ENCODE peak calls at places on chromosomes 6 and 20, in six cellular contexts. C is uterus; X is dorsolateral prefrontal cortex; K is PC-3; T is A549; Y is CD8-positive, alpha-beta T cell. D is an unnamed sample.
A peak's percentile ranks its signal among the peaks of the same experiment; 100 is the strongest.

GRCh38 chr6:1736346-1737105 is 126.8 kb downstream of the FOXC1 start:
- DNase-seq in C (no peak), X (no peak), K (no peak), T (no peak), Y (no peak), D (no peak)

GRCh38 chr6:137148291-137149076 is 25.0 kb downstream of the IL22RA2 start:
- DNase-seq in C (no peak), X (no peak), K (peak; percentile 13), T (peak; percentile 10), Y (no peak), D (no peak)

GRCh38 chr6:13741358-13741757 is 29.7 kb upstream of the RANBP9 start:
- DNase-seq in C (no peak), X (peak; percentile 43), K (no peak), T (no peak), Y (no peak), D (no peak)

GRCh38 chr20:32742322-32743236 is 688 bp downstream of the COMMD7 start:
- DNase-seq in C (no peak), X (no peak), K (no peak), T (no peak), Y (peak; percentile 20), D (no peak)

GRCh38 chr6:116682334-116682712 is 1.3 kb downstream of the KPNA5 start:
- DNase-seq in C (peak; percentile 24), X (no peak), K (peak; percentile 16), T (no peak), Y (peak; percentile 42), D (no peak)

GRCh38 chr6:44594471-44594870 is 207.0 kb downstream of the CDC5L start:
- DNase-seq in C (no peak), X (no peak), K (no peak), T (no peak), Y (no peak), D (peak; percentile 41)

GRCh38 chr6:34148864-34149810 is 3.2 kb upstream of the GRM4 start:
- DNase-seq in C (no peak), X (no peak), K (no peak), T (no peak), Y (no peak), D (peak; percentile 22)

GRCh38 chr20:60403105-60403741 is 445.0 kb downstream of the CDH26 start:
- DNase-seq in C (no peak), X (no peak), K (no peak), T (no peak), Y (no peak), D (no peak)

GRCh38 chr6:28531479-28532128 is 5.9 kb downstream of the GPX5 start:
- DNase-seq in C (no peak), X (no peak), K (peak; percentile 14), T (no peak), Y (no peak), D (no peak)
- TF ChIP-seq CTCF in C (no peak), X (no peak), K (peak; percentile 32), T (peak; percentile 6), Y (no peak), D (no peak)

DNA sequence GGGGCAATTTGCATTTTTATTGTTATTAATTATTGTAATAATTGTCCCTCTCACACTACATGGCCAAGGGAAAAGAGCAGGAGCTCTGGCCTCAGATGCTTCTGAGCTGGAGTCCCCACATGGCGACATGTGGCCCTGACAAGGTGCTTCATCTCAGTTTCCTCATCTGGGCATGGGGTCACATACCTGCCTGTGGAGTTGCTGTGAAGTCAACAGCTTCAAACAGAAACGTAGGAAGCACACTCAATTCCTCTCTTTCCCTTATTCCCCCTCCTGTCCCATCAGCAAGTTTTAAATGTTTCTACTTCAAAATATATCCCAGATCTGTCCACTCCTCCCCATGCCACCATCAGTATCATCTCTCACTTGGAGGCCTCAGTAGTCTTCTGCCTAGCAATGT is 8.7 kb downstream of the CPNE5 start:
- DNase-seq in C (no peak), X (no peak), K (no peak), T (no peak), Y (no peak), D (no peak)
- H3K4me3 ChIP-seq in C (no peak overlapping the region), X (no peak overlapping the region), K (no peak overlapping the region), T (no peak overlapping the region), Y (no peak overlapping the region), D (no peak overlapping the region)

DNA sequence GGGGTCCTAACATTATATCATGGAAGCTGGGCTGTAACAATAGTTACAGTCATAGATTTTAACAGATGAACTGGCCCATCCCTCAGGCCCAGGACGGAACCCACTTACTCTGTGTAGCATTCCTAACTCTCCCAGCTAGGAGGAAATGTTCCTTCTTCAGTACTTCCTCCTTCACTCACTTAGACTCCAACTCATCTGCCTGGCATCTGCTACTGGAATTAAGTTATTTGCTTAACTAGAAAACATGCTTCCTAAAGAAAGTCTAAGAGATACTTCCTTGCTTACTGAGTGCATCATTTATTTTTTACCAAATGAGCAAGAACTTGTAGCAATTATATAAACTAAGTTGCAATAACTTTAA is 20.5 kb downstream of the GCLC start:
- DNase-seq in C (no peak), X (no peak), K (peak; percentile 73), T (no peak), Y (no peak), D (no peak)
- H3K27ac ChIP-seq in C (no peak overlapping the region), X (peak overlapping the region; percentile 55), K (no peak overlapping the region), T (peak overlapping the region; percentile 69), Y (no peak overlapping the region), D (no peak overlapping the region)

GRCh38 chr6:158586652-158587051 is 26.8 kb downstream of the TMEM181 start:
- DNase-seq in C (no peak), X (no peak), K (no peak), T (no peak), Y (no peak), D (no peak)
- TF ChIP-seq CTCF in C (no peak), X (no peak), K (no peak), T (no peak), Y (no peak), D (no peak)

DNA sequence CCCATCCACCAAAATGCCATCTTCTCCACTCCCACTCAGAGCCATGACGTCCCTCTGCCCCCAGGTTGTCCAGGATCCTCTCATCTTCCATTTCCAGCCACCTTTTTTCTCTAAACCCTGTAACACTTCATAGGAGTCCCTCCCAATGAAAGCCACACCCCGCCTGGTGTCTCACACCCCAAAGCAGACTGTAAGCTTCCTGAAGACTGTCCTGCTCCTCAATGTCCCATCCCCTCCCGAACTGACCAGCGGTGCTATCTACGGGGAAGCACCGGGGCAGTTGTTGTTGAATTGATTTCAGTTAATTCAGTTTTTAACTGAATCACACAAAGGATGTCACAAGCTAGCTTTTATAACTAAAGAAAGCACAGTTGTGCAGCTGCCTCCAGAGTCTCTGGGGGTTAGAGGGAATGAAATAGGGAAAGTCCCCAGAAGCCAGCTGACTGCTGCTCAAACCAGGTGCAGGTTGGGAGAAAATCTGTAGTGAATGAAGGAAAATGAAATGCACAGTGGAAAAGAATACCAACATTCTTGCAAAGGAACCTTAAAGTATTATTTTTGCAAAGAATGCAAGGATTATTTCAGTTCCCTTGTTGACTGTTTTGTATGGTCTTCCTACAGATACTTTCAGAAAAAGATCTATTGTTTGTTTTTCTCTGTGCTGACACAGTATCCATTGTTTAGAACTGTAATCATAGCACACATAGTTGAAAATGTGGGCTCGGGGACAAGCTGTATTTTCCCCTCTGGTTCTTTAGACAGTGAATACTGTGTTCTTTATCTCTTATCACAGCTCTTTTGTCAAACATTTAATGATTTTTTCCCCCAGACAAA is 222.6 kb upstream of the QKI start:
- DNase-seq in C (no peak), X (no peak), K (no peak), T (no peak), Y (no peak), D (no peak)
- H3K4me3 ChIP-seq in C (no peak overlapping the region), X (no peak overlapping the region), K (no peak overlapping the region), T (no peak overlapping the region), Y (no peak overlapping the region), D (no peak overlapping the region)

GRCh38 chr6:147167009-147167408 is 37.2 kb upstream of the STXBP5 start:
- DNase-seq in C (no peak), X (no peak), K (peak; percentile 10), T (no peak), Y (no peak), D (no peak)

GRCh38 chr6:147166360-147166944 is 37.8 kb upstream of the STXBP5 start:
- DNase-seq in C (no peak), X (no peak), K (no peak), T (no peak), Y (no peak), D (no peak)

GRCh38 chr6:147170269-147170668 is 33.9 kb upstream of the STXBP5 start:
- DNase-seq in C (no peak), X (no peak), K (peak; percentile 63), T (no peak), Y (no peak), D (no peak)

GRCh38 chr6:147167576-147168461 is 36.4 kb upstream of the STXBP5 start:
- DNase-seq in C (no peak), X (no peak), K (no peak), T (no peak), Y (no peak), D (no peak)

DNA sequence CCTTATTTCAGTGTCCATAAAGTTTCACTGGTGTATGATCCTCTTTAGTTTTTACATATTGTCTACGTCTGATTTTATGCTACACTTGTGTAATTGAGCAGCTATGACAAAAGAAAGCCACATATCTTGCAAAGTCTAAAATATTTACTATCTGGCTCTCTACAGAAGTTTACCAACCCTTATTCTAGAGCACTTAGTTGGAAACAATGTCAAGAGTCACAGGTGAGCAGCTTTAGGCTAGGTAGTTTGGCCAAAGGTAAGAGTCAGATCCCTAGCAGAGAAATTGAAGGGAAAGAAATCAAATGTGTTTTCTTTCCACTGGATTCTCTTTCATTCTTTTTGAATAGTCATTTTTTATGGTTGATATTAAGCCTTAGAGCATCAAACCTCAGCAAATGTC is 34.7 kb upstream of the STXBP5 start:
- DNase-seq in C (no peak), X (no peak), K (no peak), T (no peak), Y (no peak), D (no peak)
- H3K27ac ChIP-seq in C (no peak overlapping the region), X (no peak overlapping the region), K (no peak overlapping the region), T (peak overlapping the region; percentile 61), Y (no peak overlapping the region), D (no peak overlapping the region)

GRCh38 chr6:128515550-128516513 is 4.6 kb downstream of the PTPRK start:
- DNase-seq in C (no peak), X (no peak), K (peak; percentile 76), T (no peak), Y (no peak), D (no peak)

GRCh38 chr6:128513878-128514277 is 6.5 kb downstream of the PTPRK start:
- DNase-seq in C (no peak), X (no peak), K (no peak), T (no peak), Y (no peak), D (no peak)

GRCh38 chr6:128518531-128519131 is 1.8 kb downstream of the PTPRK start:
- DNase-seq in C (no peak), X (no peak), K (peak; percentile 31), T (no peak), Y (no peak), D (no peak)

GRCh38 chr6:128517124-128517523 is 3.3 kb downstream of the PTPRK start:
- DNase-seq in C (no peak), X (no peak), K (no peak), T (no peak), Y (no peak), D (no peak)

DNA sequence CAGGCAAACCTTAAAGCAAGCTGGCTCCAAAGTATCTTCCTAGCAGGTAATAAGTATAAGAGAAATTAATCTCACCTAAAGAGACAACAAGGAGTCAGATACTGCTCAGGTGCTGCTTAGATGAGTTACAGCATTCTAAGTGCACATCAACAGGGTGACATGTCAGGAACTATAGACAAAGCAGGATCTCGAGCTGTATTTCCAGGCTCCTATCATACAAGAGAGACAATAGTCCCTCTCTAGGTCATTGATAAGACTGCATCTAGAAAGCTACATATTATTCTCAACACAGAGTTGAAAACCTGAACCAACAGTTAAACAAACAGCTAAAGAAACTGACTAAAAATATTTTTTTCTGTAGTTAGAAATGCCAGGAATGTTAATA is 3.9 kb downstream of the PTPRK start:
- DNase-seq in C (no peak), X (no peak), K (peak; percentile 54), T (no peak), Y (no peak), D (no peak)
- TF ChIP-seq CTCF in C (no peak), X (peak; percentile 47), K (peak; percentile 52), T (no peak), Y (peak; percentile 41), D (no peak)